ENCODE peak calls at places on chromosomes 6 and 20, in five cellular contexts. One of them, this sample, is unnamed.

GRCh38 chr6:165889636-165890403 is 226.8 kb upstream of the PDE10A start:
- DNase-seq in spleen: no peak
- DNase-seq in A673: peak; percentile 50
- DNase-seq in A549: no peak
- DNase-seq in suprapubic skin: no peak
- DNase-seq in this sample: peak; percentile 26

GRCh38 chr20:20391115-20391514 is 23.2 kb downstream of the INSM1 start:
- DNase-seq in spleen: no peak
- DNase-seq in A673: no peak
- DNase-seq in A549: no peak
- DNase-seq in suprapubic skin: no peak
- DNase-seq in this sample: no peak

GRCh38 chr6:109306733-109307132 is 75.5 kb downstream of the CD164 start:
- DNase-seq in spleen: no peak
- DNase-seq in A673: no peak
- DNase-seq in A549: no peak
- DNase-seq in suprapubic skin: no peak
- DNase-seq in this sample: no peak

GRCh38 chr6:85111481-85112001 is 338.3 kb upstream of the NT5E start:
- DNase-seq in spleen: no peak
- DNase-seq in A673: peak; percentile 9
- DNase-seq in A549: no peak
- DNase-seq in suprapubic skin: no peak
- DNase-seq in this sample: peak; percentile 21

GRCh38 chr6:149941583-149942460 is at the start of gene ULBP2:
- DNase-seq in spleen: peak; percentile 91
- DNase-seq in A673: peak; percentile 94
- DNase-seq in A549: peak; percentile 87
- DNase-seq in suprapubic skin: peak; percentile 87
- DNase-seq in this sample: peak; percentile 94

GRCh38 chr6:153553627-153554026 is 422.5 kb upstream of the RGS17 start:
- DNase-seq in spleen: no peak
- DNase-seq in A673: peak; percentile 76
- DNase-seq in A549: no peak
- DNase-seq in suprapubic skin: no peak
- DNase-seq in this sample: no peak

GRCh38 chr6:119314894-119315272 is 34.7 kb downstream of the MAN1A1 start:
- DNase-seq in spleen: no peak
- DNase-seq in A673: no peak
- DNase-seq in A549: no peak
- DNase-seq in suprapubic skin: no peak
- DNase-seq in this sample: no peak

GRCh38 chr6:158383057-158383456 is 70.8 kb downstream of the TULP4 start:
- DNase-seq in spleen: no peak
- DNase-seq in A673: no peak
- DNase-seq in A549: no peak
- DNase-seq in suprapubic skin: no peak
- DNase-seq in this sample: no peak

GRCh38 chr20:46088409-46089075 is 1.2 kb downstream of the NCOA5 start:
- DNase-seq in spleen: no peak
- DNase-seq in A673: peak; percentile 26
- DNase-seq in A549: peak; percentile 10
- DNase-seq in suprapubic skin: no peak
- DNase-seq in this sample: no peak

GRCh38 chr20:36051318-36052116 is 83.1 kb downstream of the CNBD2 start:
- DNase-seq in spleen: peak; percentile 76
- DNase-seq in A673: no peak
- DNase-seq in A549: no peak
- DNase-seq in suprapubic skin: no peak
- DNase-seq in this sample: no peak

GRCh38 chr6:143160008-143160407 is 99.3 kb downstream of the AIG1 start:
- DNase-seq in spleen: no peak
- DNase-seq in A673: no peak
- DNase-seq in A549: no peak
- DNase-seq in suprapubic skin: no peak
- DNase-seq in this sample: no peak

GRCh38 chr20:1266167-1266973 is at the start of gene SNPH:
- DNase-seq in spleen: peak; percentile 92
- DNase-seq in A673: peak; percentile 57
- DNase-seq in A549: peak; percentile 77
- DNase-seq in suprapubic skin: no peak
- DNase-seq in this sample: peak; percentile 89

GRCh38 chr6:150967910-150968309 is 102.4 kb downstream of the MTHFD1L start:
- DNase-seq in spleen: no peak
- DNase-seq in A673: no peak
- DNase-seq in A549: no peak
- DNase-seq in suprapubic skin: no peak
- DNase-seq in this sample: no peak

GRCh38 chr6:97312241-97312640 is 29.2 kb upstream of the MMS22L start:
- DNase-seq in spleen: no peak
- DNase-seq in A673: no peak
- DNase-seq in A549: no peak
- DNase-seq in suprapubic skin: no peak
- DNase-seq in this sample: no peak

GRCh38 chr6:73452107-73452461 is at the start of gene CGAS:
- DNase-seq in spleen: peak; percentile 96
- DNase-seq in A673: peak; percentile 44
- DNase-seq in A549: peak; percentile 35
- DNase-seq in suprapubic skin: peak; percentile 86
- DNase-seq in this sample: peak; percentile 93

GRCh38 chr6:73790572-73790971 is 94.6 kb downstream of the CD109 start:
- DNase-seq in spleen: no peak
- DNase-seq in A673: no peak
- DNase-seq in A549: no peak
- DNase-seq in suprapubic skin: no peak
- DNase-seq in this sample: no peak

DNA sequence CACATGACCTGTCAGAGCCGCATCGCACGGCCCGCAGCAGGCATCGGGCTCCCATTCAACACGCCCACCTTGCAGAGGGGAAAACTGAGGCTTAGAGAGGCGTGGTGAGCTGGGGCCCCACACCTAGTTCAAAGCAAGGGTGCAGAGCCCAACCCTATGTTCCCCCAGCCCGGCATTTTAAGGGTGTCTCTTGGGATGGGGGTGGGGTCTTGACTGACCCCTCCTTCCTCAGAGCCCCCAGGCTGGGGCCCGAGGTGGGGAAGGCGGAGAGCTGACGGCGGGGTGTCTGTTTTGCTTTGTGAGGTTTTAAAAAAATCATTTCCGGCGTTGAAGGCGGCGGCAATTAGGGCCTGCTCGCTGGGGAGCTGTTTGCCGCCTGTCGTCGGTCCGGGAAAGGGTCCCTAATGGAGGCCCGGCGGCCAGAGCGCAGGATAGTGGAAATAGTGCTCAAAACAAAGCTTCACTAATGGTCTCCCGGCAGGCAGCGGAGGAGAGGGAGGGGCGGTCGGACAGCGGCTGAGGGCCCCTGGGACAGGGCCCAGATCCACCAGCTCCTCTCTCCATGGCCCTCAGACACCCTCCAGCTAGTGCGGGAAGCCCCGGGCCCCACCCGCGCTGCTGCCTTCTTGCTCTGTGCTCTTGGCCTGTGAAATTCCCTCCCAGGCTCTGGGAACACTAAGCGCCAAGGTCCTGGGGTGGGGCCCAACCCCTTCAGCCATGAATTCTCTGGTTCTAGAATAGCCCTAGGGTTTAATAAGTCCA is 11.9 kb downstream of the VSTM2L start:
- DNase-seq in spleen: no peak
- DNase-seq in A673: peak; percentile 95
- DNase-seq in A549: no peak
- DNase-seq in suprapubic skin: no peak
- DNase-seq in this sample: peak; percentile 68
- H3K4me1 ChIP-seq in spleen: peaks cover 77% of the 10 kb centered on the region
- H3K4me1 ChIP-seq in A673: peaks cover 86% of the 10 kb centered on the region
- H3K4me1 ChIP-seq in A549: peaks cover 12% of the 10 kb centered on the region
- H3K4me1 ChIP-seq in suprapubic skin: peaks cover 25% of the 10 kb centered on the region
- H3K4me1 ChIP-seq in this sample: peaks cover 10% of the 10 kb centered on the region

GRCh38 chr20:42708261-42708660 is 481.4 kb downstream of the PTPRT start:
- DNase-seq in spleen: no peak
- DNase-seq in A673: no peak
- DNase-seq in A549: no peak
- DNase-seq in suprapubic skin: no peak
- DNase-seq in this sample: no peak
- H3K9me3 ChIP-seq in spleen: peaks cover 40% of the 10 kb centered on the region
- H3K9me3 ChIP-seq in A673: no peaks in the 10 kb centered on the region
- H3K9me3 ChIP-seq in A549: no peaks in the 10 kb centered on the region
- H3K9me3 ChIP-seq in suprapubic skin: peaks cover 5% of the 10 kb centered on the region
- H3K9me3 ChIP-seq in this sample: peaks cover 2% of the 10 kb centered on the region

DNA sequence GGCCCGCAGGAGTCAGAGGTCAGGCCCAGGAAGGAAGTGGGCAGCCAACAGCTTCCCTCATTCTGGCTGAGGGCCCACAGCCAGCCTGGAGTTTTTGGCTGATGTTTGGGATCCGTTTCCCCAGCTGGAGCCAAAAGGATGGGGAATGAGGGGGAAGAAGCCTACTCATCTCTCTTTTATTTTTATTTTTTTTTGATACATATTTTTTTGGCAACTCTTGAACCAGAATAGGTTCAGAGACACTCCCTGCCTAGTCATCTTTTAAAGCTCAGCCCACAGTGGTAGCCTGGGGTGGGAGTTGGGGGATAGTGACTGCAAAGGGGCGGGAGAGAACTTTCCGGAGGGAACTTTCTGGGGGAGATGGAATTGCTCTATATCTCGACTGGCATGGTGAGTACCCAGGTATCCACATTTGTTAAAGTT is 54.3 kb upstream of the MLN start:
- DNase-seq in spleen: no peak
- DNase-seq in A673: no peak
- DNase-seq in A549: no peak
- DNase-seq in suprapubic skin: no peak
- DNase-seq in this sample: no peak
- H3K4me1 ChIP-seq in spleen: peaks cover 66% of the 10 kb centered on the region
- H3K4me1 ChIP-seq in A673: peaks cover 5% of the 10 kb centered on the region
- H3K4me1 ChIP-seq in A549: no peaks in the 10 kb centered on the region
- H3K4me1 ChIP-seq in suprapubic skin: peaks cover 28% of the 10 kb centered on the region
- H3K4me1 ChIP-seq in this sample: no peaks in the 10 kb centered on the region

GRCh38 chr20:48898896-48899513 is 22.5 kb upstream of the ARFGEF2 start:
- DNase-seq in spleen: no peak
- DNase-seq in A673: no peak
- DNase-seq in A549: no peak
- DNase-seq in suprapubic skin: no peak
- DNase-seq in this sample: no peak
- H3K9me3 ChIP-seq in spleen: no peaks in the 10 kb centered on the region
- H3K9me3 ChIP-seq in A673: peaks cover 5% of the 10 kb centered on the region
- H3K9me3 ChIP-seq in A549: no peaks in the 10 kb centered on the region
- H3K9me3 ChIP-seq in suprapubic skin: no peaks in the 10 kb centered on the region
- H3K9me3 ChIP-seq in this sample: no peaks in the 10 kb centered on the region

GRCh38 chr6:117448011-117448410 is 22.3 kb upstream of the ROS1 start:
- DNase-seq in spleen: no peak
- DNase-seq in A673: no peak
- DNase-seq in A549: no peak
- DNase-seq in suprapubic skin: no peak
- DNase-seq in this sample: no peak
- H3K4me1 ChIP-seq in spleen: no peaks in the 10 kb centered on the region
- H3K4me1 ChIP-seq in A673: no peaks in the 10 kb centered on the region
- H3K4me1 ChIP-seq in A549: peaks cover 57% of the 10 kb centered on the region
- H3K4me1 ChIP-seq in suprapubic skin: peaks cover 8% of the 10 kb centered on the region
- H3K4me1 ChIP-seq in this sample: no peaks in the 10 kb centered on the region

DNA sequence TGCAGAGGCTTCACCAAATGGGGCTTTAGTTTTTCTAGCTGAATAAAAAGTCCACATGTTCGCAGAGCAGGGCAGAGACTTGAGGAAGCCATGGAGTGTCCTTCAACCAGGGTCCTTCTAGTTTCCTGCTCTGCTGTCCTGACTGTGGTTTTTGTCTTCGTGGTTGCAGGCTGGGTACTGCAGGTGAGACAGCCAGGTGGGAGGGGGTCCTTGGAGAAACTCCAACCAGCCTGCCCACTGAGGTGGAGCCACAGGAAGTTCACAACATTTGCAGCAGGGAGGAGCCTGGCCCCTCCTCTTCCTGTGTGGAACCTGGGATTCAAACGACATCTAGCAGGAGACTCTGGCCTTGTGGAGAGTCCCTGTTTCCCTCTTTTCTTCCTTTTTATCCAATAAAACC is 68.8 kb upstream of the MYLIP start:
- DNase-seq in spleen: no peak
- DNase-seq in A673: no peak
- DNase-seq in A549: no peak
- DNase-seq in suprapubic skin: no peak
- DNase-seq in this sample: no peak
- H3K9me3 ChIP-seq in spleen: no peaks in the 10 kb centered on the region
- H3K9me3 ChIP-seq in A673: no peaks in the 10 kb centered on the region
- H3K9me3 ChIP-seq in A549: no peaks in the 10 kb centered on the region
- H3K9me3 ChIP-seq in suprapubic skin: no peaks in the 10 kb centered on the region
- H3K9me3 ChIP-seq in this sample: no peaks in the 10 kb centered on the region

GRCh38 chr6:135182993-135183531 is 2.0 kb downstream of the MYB start:
- DNase-seq in spleen: peak; percentile 89
- DNase-seq in A673: no peak
- DNase-seq in A549: no peak
- DNase-seq in suprapubic skin: no peak
- DNase-seq in this sample: no peak
- H3K4me1 ChIP-seq in spleen: peaks cover 40% of the 10 kb centered on the region
- H3K4me1 ChIP-seq in A673: no peaks in the 10 kb centered on the region
- H3K4me1 ChIP-seq in A549: no peaks in the 10 kb centered on the region
- H3K4me1 ChIP-seq in suprapubic skin: peaks cover 26% of the 10 kb centered on the region
- H3K4me1 ChIP-seq in this sample: peaks cover 5% of the 10 kb centered on the region